ENCODE peak calls at places on chromosomes 13 and 19, in five cellular contexts. P is skeletal muscle cell, R is prostate gland, E is uterus, Y is AG04450. L is an unnamed sample.

GRCh38 chr19:16778796-16779411 is 50.3 kb upstream of the SIN3B start:
- DNase-seq in P (peak; percentile 4), R (no peak), E (peak; percentile 46), Y (peak; percentile 8), L (peak; percentile 57)

GRCh38 chr13:106418556-106418955 is 116.9 kb downstream of the EFNB2 start:
- DNase-seq in P (peak; percentile 67), R (no peak), E (no peak), Y (peak; percentile 46), L (peak; percentile 93)

GRCh38 chr19:30428281-30428680 is 56.1 kb downstream of the ZNF536 start:
- DNase-seq in P (no peak), R (no peak), E (no peak), Y (no peak), L (no peak)

GRCh38 chr19:39596911-39597310 is 5.4 kb upstream of the LGALS13 start:
- DNase-seq in P (no peak), R (no peak), E (no peak), Y (no peak), L (no peak)

GRCh38 chr13:47299316-47299715 is 402.5 kb upstream of the HTR2A start:
- DNase-seq in P (no peak), R (no peak), E (no peak), Y (no peak), L (peak; percentile 32)

GRCh38 chr13:21322304-21322965 is 136.7 kb downstream of the ZDHHC20 start:
- DNase-seq in P (no peak), R (no peak), E (no peak), Y (no peak), L (no peak)

GRCh38 chr19:1177322-1178114 is 3.5 kb upstream of the SBNO2 start:
- DNase-seq in P (peak; percentile 85), R (no peak), E (no peak), Y (peak; percentile 87), L (peak; percentile 98)

GRCh38 chr13:32443111-32443510 is 15.2 kb upstream of the N4BP2L1 start:
- DNase-seq in P (no peak), R (peak; percentile 21), E (no peak), Y (no peak), L (peak; percentile 38)

GRCh38 chr19:42140125-42140754 is 8.0 kb upstream of the POU2F2 start:
- DNase-seq in P (peak; percentile 38), R (no peak), E (no peak), Y (no peak), L (peak; percentile 86)

GRCh38 chr19:30229524-30230174 is 142.5 kb upstream of the ZNF536 start:
- DNase-seq in P (no peak), R (no peak), E (no peak), Y (no peak), L (no peak)

GRCh38 chr13:97430296-97430695 is 3.7 kb upstream of the RAP2A start:
- DNase-seq in P (no peak), R (no peak), E (no peak), Y (no peak), L (no peak)
- H3K4me3 ChIP-seq in P (no peak overlapping the region), R (no peak overlapping the region), E (no peak overlapping the region), Y (no peak overlapping the region), L (peak overlapping the region; percentile 70)

GRCh38 chr19:49638360-49638759 is 1.6 kb downstream of the RRAS start:
- DNase-seq in P (no peak), R (no peak), E (no peak), Y (no peak), L (peak; percentile 79)

GRCh38 chr19:49635530-49636229 is 4.3 kb downstream of the RRAS start:
- DNase-seq in P (no peak), R (no peak), E (no peak), Y (no peak), L (peak; percentile 43)

GRCh38 chr19:49636230-49636932 is 3.6 kb downstream of the RRAS start:
- DNase-seq in P (no peak), R (no peak), E (no peak), Y (no peak), L (no peak)

GRCh38 chr19:49639401-49640112 is 386 bp downstream of the RRAS start:
- DNase-seq in P (no peak), R (no peak), E (peak; percentile 63), Y (no peak), L (peak; percentile 54)

GRCh38 chr19:49637865-49638350 is 2.0 kb downstream of the RRAS start:
- DNase-seq in P (peak; percentile 36), R (peak; percentile 82), E (peak; percentile 85), Y (no peak), L (peak; percentile 88)
- H3K4me3 ChIP-seq in P (peak overlapping the region; percentile 78), R (peak overlapping the region; percentile 2), E (peak overlapping the region; percentile 73), Y (peak overlapping the region; percentile 73), L (peak overlapping the region; percentile 95)

GRCh38 chr19:35559281-35559659 is 4.2 kb downstream of the ATP4A start:
- DNase-seq in P (no peak), R (no peak), E (no peak), Y (no peak), L (no peak)

GRCh38 chr19:35559781-35560180 is 3.7 kb downstream of the ATP4A start:
- DNase-seq in P (no peak), R (no peak), E (no peak), Y (no peak), L (no peak)

GRCh38 chr19:35557539-35558399 is 5.7 kb downstream of the ATP4A start:
- DNase-seq in P (no peak), R (peak; percentile 42), E (no peak), Y (no peak), L (peak; percentile 55)

GRCh38 chr19:35560271-35560670 is 3.2 kb downstream of the ATP4A start:
- DNase-seq in P (no peak), R (no peak), E (no peak), Y (no peak), L (no peak)

GRCh38 chr19:35558400-35559280 is 4.8 kb downstream of the ATP4A start:
- DNase-seq in P (no peak), R (no peak), E (no peak), Y (no peak), L (no peak)
- H3K4me3 ChIP-seq in P (peak overlapping the region; percentile 49), R (no peak overlapping the region), E (no peak overlapping the region), Y (peak overlapping the region; percentile 55), L (peak overlapping the region; percentile 32)

GRCh38 chr13:79483302-79483701 is 2.3 kb downstream of the NDFIP2 start:
- DNase-seq in P (peak; percentile 56), R (no peak), E (no peak), Y (no peak), L (peak; percentile 75)
- H3K4me3 ChIP-seq in P (no peak overlapping the region), R (no peak overlapping the region), E (no peak overlapping the region), Y (no peak overlapping the region), L (peak overlapping the region; percentile 100)

GRCh38 chr19:14762111-14762510 is 16.2 kb downstream of the ADGRE2 start:
- DNase-seq in P (no peak), R (no peak), E (no peak), Y (no peak), L (no peak)
- H3K4me3 ChIP-seq in P (no peak overlapping the region), R (no peak overlapping the region), E (no peak overlapping the region), Y (no peak overlapping the region), L (no peak overlapping the region)

GRCh38 chr19:58499021-58499927 is 12.5 kb downstream of the SLC27A5 start:
- DNase-seq in P (peak; percentile 93), R (peak; percentile 99), E (peak; percentile 100), Y (peak; percentile 96), L (peak; percentile 100)

GRCh38 chr19:58498316-58499020 is 13.3 kb downstream of the SLC27A5 start:
- DNase-seq in P (no peak), R (no peak), E (peak; percentile 49), Y (no peak), L (no peak)

GRCh38 chr19:58497634-58498170 is 14.1 kb downstream of the SLC27A5 start:
- DNase-seq in P (no peak), R (no peak), E (no peak), Y (no peak), L (no peak)

DNA sequence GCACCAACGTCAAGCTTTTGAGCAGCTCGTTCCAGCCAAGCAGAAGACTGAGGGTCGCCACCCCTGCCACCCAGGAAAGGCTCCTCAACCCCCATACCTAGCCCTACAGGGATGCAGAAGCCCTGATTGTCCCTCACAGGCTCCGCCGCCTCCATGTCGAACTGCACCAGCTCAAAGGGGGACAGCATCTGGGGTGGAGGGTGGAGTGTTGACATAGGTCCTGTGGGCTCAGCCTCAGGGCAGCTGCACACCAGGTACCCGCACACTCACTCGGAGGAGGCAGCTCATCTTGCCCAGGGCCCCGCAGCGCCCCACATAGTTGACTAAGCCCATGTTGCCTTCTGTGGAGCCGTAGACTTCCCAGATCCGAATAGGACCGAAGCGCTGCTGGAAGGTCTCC is 11.6 kb downstream of the SLC27A5 start:
- DNase-seq in P (no peak), R (no peak), E (no peak), Y (no peak), L (no peak)
- H3K4me3 ChIP-seq in P (peak overlapping the region; percentile 58), R (peak overlapping the region; percentile 39), E (no peak overlapping the region), Y (peak overlapping the region; percentile 70), L (no peak overlapping the region)

GRCh38 chr13:41054212-41054877 is 7.0 kb upstream of the WBP4 start:
- DNase-seq in P (no peak), R (peak; percentile 49), E (peak; percentile 26), Y (no peak), L (peak; percentile 80)
- H3K4me3 ChIP-seq in P (no peak overlapping the region), R (no peak overlapping the region), E (no peak overlapping the region), Y (no peak overlapping the region), L (peak overlapping the region; percentile 57)

L was measured in GM23248.